ENCODE peak calls at places on chromosomes 16 and 17, in five cellular contexts. Z is cardiac fibroblast, H is AG09319, C is left ventricle myocardium inferior, A is progenitor cell of endocrine pancreas. J is an unnamed sample.

GRCh38 chr17:19311421-19312215 is 50.9 kb downstream of the B9D1 start:
- DNase-seq in A (no peak), Z (peak), C (no peak), H (no peak), J (no peak)

GRCh38 chr17:48561894-48562810 is 16.0 kb downstream of the HOXB4 start:
- DNase-seq in C (no peak), Z (no peak), H (no peak), A (no peak), J (peak)

GRCh38 chr17:12254460-12254859 is 233.8 kb downstream of the MAP2K4 start:
- DNase-seq in Z (no peak), C (no peak), H (no peak), A (no peak), J (no peak)

GRCh38 chr17:1746975-1747543 is 4.4 kb downstream of the SERPINF2 start:
- DNase-seq in Z (peak), A (no peak), C (no peak), H (no peak), J (no peak)

GRCh38 chr16:85089485-85089884 is 22.8 kb downstream of the CIBAR2 start:
- DNase-seq in C (no peak), A (no peak), Z (peak), H (no peak), J (no peak)

GRCh38 chr17:64531955-64532371 is 25.2 kb downstream of the CEP95 start:
- DNase-seq in H (peak), A (no peak), C (no peak), Z (no peak), J (no peak)

GRCh38 chr17:49545811-49546545 is 29.7 kb upstream of the NXPH3 start:
- DNase-seq in A (no peak), H (no peak), Z (no peak), C (no peak), J (no peak)

GRCh38 chr17:57948555-57949420 is 6.4 kb downstream of the CUEDC1 start:
- DNase-seq in A (no peak), Z (peak), C (no peak), H (no peak), J (peak)

GRCh38 chr17:49482144-49482817 is 12.8 kb upstream of the NGFR start:
- DNase-seq in A (no peak), Z (peak), H (no peak), C (no peak), J (no peak)

GRCh38 chr16:56684256-56684925 is 2.1 kb downstream of the MT1X start:
- DNase-seq in A (no peak), Z (no peak), C (no peak), H (no peak), J (no peak)
- TF ChIP-seq CTCF in A (no peak), Z (no peak), C (no peak), H (no peak), J (no peak)

GRCh38 chr16:88535857-88536222 is 34.4 kb upstream of the ZC3H18 start:
- DNase-seq in C (no peak), Z (no peak), H (no peak), A (no peak), J (no peak)

GRCh38 chr16:88535181-88535856 is 34.9 kb upstream of the ZC3H18 start:
- DNase-seq in C (no peak), A (no peak), Z (no peak), H (no peak), J (no peak)

GRCh38 chr16:88533945-88534641 is 36.1 kb upstream of the ZC3H18 start:
- DNase-seq in C (peak), Z (peak), A (peak), H (peak), J (no peak)

GRCh38 chr16:88533381-88533831 is 36.8 kb upstream of the ZC3H18 start:
- DNase-seq in C (no peak), H (no peak), Z (peak), A (peak), J (no peak)

GRCh38 chr16:88534731-88535141 is 35.5 kb upstream of the ZC3H18 start:
- DNase-seq in H (no peak), Z (peak), C (peak), A (peak), J (no peak)
- TF ChIP-seq CTCF in H (peak), Z (peak), C (no peak), A (no peak), J (no peak)

GRCh38 chr17:6748617-6749016 is 7.2 kb upstream of the XAF1 start:
- DNase-seq in H (no peak), A (no peak), C (no peak), Z (no peak), J (no peak)

GRCh38 chr17:6752068-6752909 is 3.6 kb upstream of the XAF1 start:
- DNase-seq in Z (peak), C (no peak), H (peak), A (no peak), J (no peak)

GRCh38 chr17:6753565-6753964 is 2.3 kb upstream of the XAF1 start:
- DNase-seq in H (no peak), A (no peak), C (no peak), Z (no peak), J (no peak)

GRCh38 chr17:6753006-6753445 is 2.8 kb upstream of the XAF1 start:
- DNase-seq in H (peak), C (peak), A (no peak), Z (peak), J (no peak)

DNA sequence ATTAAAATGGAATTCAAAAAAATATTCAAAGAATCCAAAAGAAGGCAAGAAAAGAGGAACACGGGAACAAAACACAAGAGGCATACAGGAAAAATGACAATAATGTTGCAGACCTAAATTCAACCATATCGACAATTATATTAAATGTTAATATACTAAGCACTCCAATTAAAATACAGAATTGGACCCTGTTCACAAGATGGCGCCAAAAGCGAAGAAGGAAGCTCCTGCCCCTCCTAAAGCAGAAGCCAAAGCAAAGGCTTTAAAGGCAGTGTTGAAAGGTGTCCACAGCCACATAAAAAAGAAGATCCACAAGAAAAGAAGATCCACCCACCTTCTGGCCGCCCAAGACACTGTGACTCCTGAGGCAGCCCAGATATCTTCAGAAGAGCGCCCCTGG is 6.3 kb upstream of the XAF1 start:
- DNase-seq in H (no peak), A (no peak), Z (peak), C (no peak), J (no peak)
- TF ChIP-seq CTCF in H (no peak), A (no peak), Z (no peak), C (no peak), J (no peak)

GRCh38 chr17:79091373-79091670 is 16.7 kb downstream of the ENGASE start:
- DNase-seq in Z (no peak), A (no peak), C (no peak), H (no peak), J (no peak)

GRCh38 chr17:79089720-79090502 is 15.3 kb downstream of the ENGASE start:
- DNase-seq in A (no peak), C (no peak), Z (no peak), H (no peak), J (no peak)

GRCh38 chr17:79088997-79089328 is 14.3 kb downstream of the ENGASE start:
- DNase-seq in H (no peak), A (no peak), Z (no peak), C (no peak), J (no peak)

GRCh38 chr17:79092567-79092966 is 17.9 kb downstream of the ENGASE start:
- DNase-seq in Z (no peak), H (no peak), C (no peak), A (no peak), J (no peak)

GRCh38 chr17:79090503-79091372 is 16.1 kb downstream of the ENGASE start:
- DNase-seq in C (no peak), Z (peak), A (no peak), H (no peak), J (no peak)
- TF ChIP-seq CTCF in C (peak), Z (peak), A (no peak), H (peak), J (no peak)